ENCODE peak calls at places on chromosomes 3 and 15, in five cellular contexts. R is GM12878, Z is SK-N-SH, L is HepG2, X is K562. E is an unnamed sample.

GRCh38 chr3:52512727-52513126 is 17.6 kb downstream of the STAB1 start:
- DNase-seq in X (peak), L (no peak), Z (no peak), R (no peak), E (no peak)

GRCh38 chr3:29153811-29154210 is 127.1 kb upstream of the RBMS3 start:
- DNase-seq in X (no peak), R (peak), L (no peak), Z (no peak), E (peak)

GRCh38 chr15:38991126-38991525 is 426.5 kb upstream of the RASGRP1 start:
- DNase-seq in X (no peak), L (peak), R (no peak), Z (peak), E (no peak)

GRCh38 chr15:98160236-98160635 is 199.7 kb downstream of the ARRDC4 start:
- DNase-seq in L (no peak), X (no peak), R (no peak), Z (no peak), E (no peak)

GRCh38 chr3:25843332-25843731 is 53.4 kb downstream of the OXSM start:
- DNase-seq in X (no peak), L (no peak), Z (no peak), R (no peak), E (no peak)

GRCh38 chr15:75095594-75095993 is 72.2 kb downstream of the PPCDC start:
- DNase-seq in R (peak), L (no peak), X (no peak), Z (no peak), E (no peak)

GRCh38 chr15:63514533-63514943 is 10.1 kb downstream of the USP3 start:
- DNase-seq in L (peak), Z (no peak), R (no peak), X (no peak), E (peak)

GRCh38 chr15:38589502-38589901 is 24.9 kb upstream of the RASGRP1 start:
- DNase-seq in L (no peak), R (no peak), X (peak), Z (no peak), E (peak)

GRCh38 chr3:47347217-47347801 is 33.5 kb upstream of the PTPN23 start:
- DNase-seq in L (no peak), Z (no peak), X (peak), R (peak), E (peak)

GRCh38 chr3:72142028-72142427 is 357.1 kb upstream of the PROK2 start:
- DNase-seq in R (no peak), L (no peak), X (no peak), Z (no peak), E (no peak)

GRCh38 chr15:69031013-69032001 is 16.8 kb downstream of the NOX5 start:
- DNase-seq in Z (peak), X (peak), L (no peak), R (no peak), E (no peak)

GRCh38 chr3:141728355-141728892 is 9.7 kb upstream of the RNF7 start:
- DNase-seq in X (no peak), R (no peak), Z (no peak), L (peak), E (no peak)

GRCh38 chr3:74214286-74214685 is 400.2 kb downstream of the CNTN3 start:
- DNase-seq in L (no peak), Z (no peak), R (no peak), X (no peak), E (no peak)

GRCh38 chr3:184506579-184506978 is 55.0 kb upstream of the EPHB3 start:
- DNase-seq in Z (no peak), L (no peak), R (no peak), X (no peak), E (no peak)

GRCh38 chr3:69079269-69080159 is 651 bp downstream of the UBA3 start:
- DNase-seq in L (peak), X (peak), R (no peak), Z (peak), E (no peak)

GRCh38 chr15:82830427-82831173 is 21.2 kb downstream of the WHAMM start:
- DNase-seq in X (no peak), L (no peak), R (no peak), Z (no peak), E (no peak)

GRCh38 chr15:27449940-27450339 is 479.0 kb downstream of the GABRG3 start:
- DNase-seq in R (no peak), X (no peak), Z (no peak), L (no peak), E (no peak)

GRCh38 chr15:55266547-55266946 is 23.1 kb downstream of the RAB27A start:
- DNase-seq in L (no peak), Z (no peak), X (no peak), R (no peak), E (no peak)

GRCh38 chr15:55268054-55268695 is 21.4 kb downstream of the RAB27A start:
- DNase-seq in R (no peak), Z (no peak), X (no peak), L (no peak), E (no peak)

GRCh38 chr15:55270301-55270700 is 19.3 kb downstream of the RAB27A start:
- DNase-seq in X (no peak), Z (peak), L (no peak), R (no peak), E (no peak)

GRCh38 chr15:55267401-55268053 is 22.1 kb downstream of the RAB27A start:
- DNase-seq in R (no peak), Z (peak), L (no peak), X (no peak), E (peak)
- TF ChIP-seq GABPA in R (no peak), Z (no peak), L (no peak), X (no peak), E (peak)

GRCh38 chr3:130565224-130565623 is 48.2 kb downstream of the COL6A6 start:
- DNase-seq in R (no peak), L (no peak), Z (no peak), X (no peak), E (no peak)
- TF ChIP-seq REST in R (no peak), L (no peak), Z (no peak), X (no peak), E (no peak)

GRCh38 chr3:61926913-61927312 is 365.5 kb downstream of the PTPRG start:
- DNase-seq in Z (no peak), R (no peak), X (no peak), L (no peak), E (no peak)

GRCh38 chr3:61928020-61928419 is 366.6 kb downstream of the PTPRG start:
- DNase-seq in R (no peak), L (no peak), X (no peak), Z (no peak), E (no peak)

GRCh38 chr3:61928776-61929175 is 367.4 kb downstream of the PTPRG start:
- DNase-seq in R (no peak), L (no peak), X (no peak), Z (no peak), E (no peak)

GRCh38 chr3:61925721-61926120 is 364.4 kb downstream of the PTPRG start:
- DNase-seq in L (no peak), Z (no peak), X (no peak), R (no peak), E (no peak)

GRCh38 chr3:61927332-61927731 is 366.0 kb downstream of the PTPRG start:
- DNase-seq in X (no peak), L (no peak), R (no peak), Z (peak), E (no peak)
- H3K4me3 ChIP-seq in X (no peak), L (no peak), R (no peak), Z (no peak), E (no peak)

GRCh38 chr15:29773000-29773399 is 49.3 kb downstream of the TJP1 start:
- DNase-seq in Z (no peak), R (no peak), X (no peak), L (no peak), E (no peak)

GRCh38 chr15:29776859-29777258 is 45.4 kb downstream of the TJP1 start:
- DNase-seq in X (no peak), Z (no peak), R (no peak), L (peak), E (no peak)

GRCh38 chr15:29773816-29774215 is 48.5 kb downstream of the TJP1 start:
- DNase-seq in L (no peak), R (no peak), X (no peak), Z (no peak), E (no peak)

GRCh38 chr15:29778382-29778781 is 43.9 kb downstream of the TJP1 start:
- DNase-seq in Z (no peak), X (no peak), R (no peak), L (no peak), E (no peak)

DNA sequence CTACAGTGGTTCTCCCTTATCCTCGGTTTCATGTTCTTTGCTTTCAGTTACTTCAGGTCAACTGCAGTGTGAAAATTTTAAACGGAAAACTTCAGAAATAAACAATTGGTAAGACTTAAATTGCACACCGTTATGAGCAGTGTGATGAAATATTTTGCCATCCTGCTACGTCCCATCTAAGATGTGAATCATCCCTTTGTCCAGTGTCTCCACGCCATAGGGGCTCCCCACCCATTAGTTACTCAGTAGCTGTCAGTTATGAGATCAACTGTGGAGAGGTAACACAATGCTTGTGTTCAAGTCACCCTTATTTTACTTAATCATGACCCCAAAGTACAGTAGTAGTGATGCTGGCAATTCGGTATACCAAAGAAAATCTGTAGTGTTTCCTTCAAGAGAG is 47.4 kb downstream of the TJP1 start:
- DNase-seq in L (peak), X (no peak), Z (no peak), R (no peak), E (no peak)
- TF ChIP-seq GABPA in L (no peak), X (no peak), Z (no peak), R (no peak), E (no peak)

DNA sequence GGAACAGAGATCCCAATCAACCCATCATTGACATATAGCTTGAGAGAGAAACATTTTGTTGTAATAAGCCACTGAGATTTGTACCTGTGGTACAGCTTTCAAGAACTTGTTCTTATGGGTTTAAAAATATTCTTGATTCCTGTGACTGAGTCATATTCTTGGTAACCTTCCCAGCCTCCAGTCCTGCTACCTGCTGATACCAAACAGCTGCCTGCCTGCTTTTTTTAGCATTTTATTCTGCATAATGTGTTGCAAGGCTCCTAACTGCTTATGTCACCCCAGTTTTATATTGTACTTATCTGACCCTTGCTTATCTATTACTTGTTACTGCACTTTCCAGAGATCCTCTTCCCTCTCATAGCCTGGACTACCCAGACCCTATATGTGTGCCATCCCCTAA is 349.3 kb upstream of the SOX2 start:
- DNase-seq in Z (no peak), L (no peak), R (no peak), X (no peak), E (no peak)
- TF ChIP-seq REST in Z (no peak), L (no peak), R (no peak), X (no peak), E (no peak)

GRCh38 chr3:116443096-116443793 is 2.0 kb downstream of the LSAMP start:
- DNase-seq in R (no peak), X (no peak), L (no peak), Z (peak), E (no peak)

GRCh38 chr3:116442331-116443021 is 2.8 kb downstream of the LSAMP start:
- DNase-seq in L (no peak), R (no peak), Z (no peak), X (no peak), E (no peak)

GRCh38 chr3:116444819-116445290 is 432 bp downstream of the LSAMP start:
- DNase-seq in X (no peak), Z (peak), R (no peak), L (no peak), E (no peak)

GRCh38 chr3:116445291-116445841 is at the start of gene LSAMP:
- DNase-seq in L (no peak), Z (peak), R (no peak), X (no peak), E (no peak)

DNA sequence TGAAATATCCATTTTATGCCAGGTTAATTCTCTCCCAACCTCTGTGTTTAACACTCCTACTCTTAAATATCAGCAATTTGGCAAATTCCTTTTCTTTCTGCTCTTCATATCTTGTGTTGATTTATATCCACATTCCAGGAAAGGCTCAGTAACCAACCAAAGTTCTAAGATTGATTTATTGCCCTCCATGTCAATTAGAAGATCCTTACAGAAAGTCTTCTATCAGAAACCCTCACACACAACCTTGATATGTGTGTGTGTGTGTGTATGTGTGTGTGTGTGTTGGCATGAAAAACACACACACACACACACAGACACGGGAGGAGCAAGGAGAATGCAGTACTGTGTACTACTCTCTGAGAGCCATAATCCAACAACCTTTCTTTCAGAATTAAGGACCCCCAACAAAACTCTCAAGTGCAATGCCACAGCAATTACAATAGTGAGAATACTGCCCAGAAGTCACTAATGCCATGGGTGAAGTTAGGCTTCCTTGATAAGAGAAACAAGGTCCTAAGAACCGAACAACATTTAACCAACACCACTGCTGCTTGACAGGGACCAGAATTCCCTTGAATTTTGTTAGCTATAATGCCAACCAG is 1.1 kb downstream of the LSAMP start:
- DNase-seq in Z (no peak), X (no peak), R (no peak), L (no peak), E (no peak)
- H3K4me3 ChIP-seq in Z (peak), X (no peak), R (no peak), L (no peak), E (no peak)

GRCh38 chr15:101407966-101408775 is 81.3 kb downstream of the PCSK6 start:
- DNase-seq in Z (no peak), L (no peak), R (no peak), X (no peak), E (no peak)

GRCh38 chr15:101406014-101406413 is 83.5 kb downstream of the PCSK6 start:
- DNase-seq in X (no peak), L (no peak), Z (no peak), R (no peak), E (no peak)

GRCh38 chr15:101409621-101410020 is 79.9 kb downstream of the PCSK6 start:
- DNase-seq in R (no peak), L (no peak), X (no peak), Z (no peak), E (no peak)

GRCh38 chr15:101406796-101407195 is 82.7 kb downstream of the PCSK6 start:
- DNase-seq in Z (no peak), L (no peak), R (no peak), X (no peak), E (no peak)

GRCh38 chr15:101407439-101407838 is 82.1 kb downstream of the PCSK6 start:
- DNase-seq in R (peak), L (no peak), X (no peak), Z (no peak), E (no peak)
- TF ChIP-seq GABPA in R (no peak), L (no peak), X (no peak), Z (no peak), E (no peak)

DNA sequence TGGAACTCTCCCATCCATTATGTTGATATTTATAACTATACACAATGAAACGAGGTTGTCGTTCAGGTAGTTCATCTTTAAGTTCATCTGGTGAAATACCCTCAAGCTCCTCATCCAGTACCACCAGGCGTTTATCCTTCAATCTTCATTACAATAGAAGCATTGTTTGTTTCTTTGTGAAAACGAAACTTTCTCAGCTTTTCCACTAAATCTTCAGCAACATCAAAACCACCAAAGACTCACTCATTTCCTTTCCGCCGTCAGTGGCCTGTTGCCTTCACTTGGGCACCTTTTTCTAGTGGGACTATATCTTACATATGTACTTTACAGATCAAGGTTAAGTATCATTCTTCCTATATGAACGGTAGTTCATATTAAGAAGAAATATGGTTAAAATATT is 44.1 kb upstream of the TFG start:
- DNase-seq in R (peak), L (no peak), Z (no peak), X (no peak), E (no peak)
- TF ChIP-seq REST in R (no peak), L (no peak), Z (no peak), X (no peak), E (no peak)

GRCh38 chr3:126135398-126136076 is 44.8 kb downstream of the ALDH1L1 start:
- DNase-seq in X (no peak), Z (peak), R (no peak), L (no peak), E (no peak)

GRCh38 chr3:126135056-126135397 is 45.4 kb downstream of the ALDH1L1 start:
- DNase-seq in R (no peak), Z (peak), L (no peak), X (no peak), E (no peak)

GRCh38 chr3:126133606-126134005 is 46.8 kb downstream of the ALDH1L1 start:
- DNase-seq in R (no peak), L (no peak), X (no peak), Z (no peak), E (no peak)

GRCh38 chr3:126132751-126133511 is 47.5 kb downstream of the ALDH1L1 start:
- DNase-seq in X (peak), L (no peak), R (no peak), Z (peak), E (no peak)

GRCh38 chr3:126134219-126134975 is 46.0 kb downstream of the ALDH1L1 start:
- DNase-seq in L (peak), Z (peak), R (no peak), X (peak), E (peak)
- H3K4me3 ChIP-seq in L (no peak), Z (no peak), R (no peak), X (no peak), E (no peak)